ENCODE peak calls at places on chromosomes 6 and 20, in seven cellular contexts. One of them, this sample, is unnamed.

GRCh38 chr6:27553123-27553904 is 80.4 kb upstream of the ZNF184 start:
- DNase-seq in NAMALWA: peak; percentile 90
- DNase-seq in AG09319: no peak
- DNase-seq in HTR-8/SVneo: peak; percentile 59
- DNase-seq in SK-N-SH: no peak
- DNase-seq in epithelial cell of esophagus: peak; percentile 70
- DNase-seq in AG04450: no peak
- DNase-seq in this sample: no peak

GRCh38 chr20:5482791-5483190 is 166.0 kb upstream of the PROKR2 start:
- DNase-seq in NAMALWA: no peak
- DNase-seq in SK-N-SH: no peak
- DNase-seq in AG09319: no peak
- DNase-seq in HTR-8/SVneo: no peak
- DNase-seq in epithelial cell of esophagus: no peak
- DNase-seq in AG04450: no peak
- DNase-seq in this sample: no peak

GRCh38 chr6:109441069-109441816 is 719 bp downstream of the SMPD2 start:
- DNase-seq in NAMALWA: peak; percentile 67
- DNase-seq in HTR-8/SVneo: peak; percentile 54
- DNase-seq in AG09319: no peak
- DNase-seq in epithelial cell of esophagus: peak; percentile 67
- DNase-seq in AG04450: no peak
- DNase-seq in SK-N-SH: peak; percentile 69
- DNase-seq in this sample: peak; percentile 73

GRCh38 chr6:45966340-45966739 is 49.3 kb downstream of the CLIC5 start:
- DNase-seq in AG09319: no peak
- DNase-seq in SK-N-SH: no peak
- DNase-seq in epithelial cell of esophagus: no peak
- DNase-seq in HTR-8/SVneo: no peak
- DNase-seq in NAMALWA: no peak
- DNase-seq in AG04450: no peak
- DNase-seq in this sample: no peak

GRCh38 chr20:50163570-50164317 is 10.2 kb upstream of the PEDS1 start:
- DNase-seq in SK-N-SH: no peak
- DNase-seq in epithelial cell of esophagus: peak; percentile 59
- DNase-seq in AG04450: no peak
- DNase-seq in NAMALWA: no peak
- DNase-seq in AG09319: peak; percentile 45
- DNase-seq in HTR-8/SVneo: no peak
- DNase-seq in this sample: no peak

GRCh38 chr6:33437666-33438065 is 16.7 kb upstream of the ZBTB9 start:
- DNase-seq in epithelial cell of esophagus: no peak
- DNase-seq in HTR-8/SVneo: no peak
- DNase-seq in SK-N-SH: peak; percentile 16
- DNase-seq in AG09319: no peak
- DNase-seq in AG04450: no peak
- DNase-seq in NAMALWA: no peak
- DNase-seq in this sample: no peak

GRCh38 chr20:14996883-14997672 is 659.7 kb upstream of the FLRT3 start:
- DNase-seq in SK-N-SH: no peak
- DNase-seq in NAMALWA: no peak
- DNase-seq in AG04450: no peak
- DNase-seq in AG09319: no peak
- DNase-seq in HTR-8/SVneo: no peak
- DNase-seq in epithelial cell of esophagus: peak; percentile 65
- DNase-seq in this sample: no peak

GRCh38 chr6:63805808-63806572 is 170.4 kb downstream of the PHF3 start:
- DNase-seq in AG09319: peak; percentile 52
- DNase-seq in HTR-8/SVneo: peak; percentile 30
- DNase-seq in AG04450: peak; percentile 78
- DNase-seq in NAMALWA: no peak
- DNase-seq in SK-N-SH: peak; percentile 4
- DNase-seq in epithelial cell of esophagus: peak; percentile 94
- DNase-seq in this sample: peak; percentile 62

GRCh38 chr6:42748241-42748898 is 2.5 kb upstream of the TBCC start:
- DNase-seq in epithelial cell of esophagus: no peak
- DNase-seq in AG09319: no peak
- DNase-seq in NAMALWA: no peak
- DNase-seq in SK-N-SH: no peak
- DNase-seq in HTR-8/SVneo: no peak
- DNase-seq in AG04450: no peak
- DNase-seq in this sample: no peak

GRCh38 chr6:88985901-88986300 is 22.5 kb upstream of the RNGTT start:
- DNase-seq in AG09319: no peak
- DNase-seq in NAMALWA: no peak
- DNase-seq in HTR-8/SVneo: no peak
- DNase-seq in SK-N-SH: no peak
- DNase-seq in AG04450: no peak
- DNase-seq in epithelial cell of esophagus: peak; percentile 24
- DNase-seq in this sample: no peak

GRCh38 chr6:151254451-151255081 is 14.8 kb downstream of the AKAP12 start:
- DNase-seq in NAMALWA: peak; percentile 6
- DNase-seq in AG09319: no peak
- DNase-seq in AG04450: no peak
- DNase-seq in SK-N-SH: no peak
- DNase-seq in epithelial cell of esophagus: peak; percentile 10
- DNase-seq in HTR-8/SVneo: peak; percentile 67
- DNase-seq in this sample: no peak

GRCh38 chr6:31521835-31522234 is 6.9 kb upstream of the MCCD1 start:
- DNase-seq in epithelial cell of esophagus: no peak
- DNase-seq in AG09319: no peak
- DNase-seq in NAMALWA: no peak
- DNase-seq in SK-N-SH: no peak
- DNase-seq in HTR-8/SVneo: no peak
- DNase-seq in AG04450: no peak
- DNase-seq in this sample: no peak

GRCh38 chr20:13546497-13547131 is 92.1 kb downstream of the TASP1 start:
- DNase-seq in HTR-8/SVneo: peak; percentile 41
- DNase-seq in AG04450: peak; percentile 30
- DNase-seq in epithelial cell of esophagus: peak; percentile 77
- DNase-seq in NAMALWA: peak; percentile 77
- DNase-seq in AG09319: peak; percentile 32
- DNase-seq in SK-N-SH: peak; percentile 33
- DNase-seq in this sample: peak; percentile 65

GRCh38 chr6:40413231-40413755 is 173.9 kb downstream of the LRFN2 start:
- DNase-seq in AG09319: no peak
- DNase-seq in AG04450: no peak
- DNase-seq in NAMALWA: no peak
- DNase-seq in SK-N-SH: no peak
- DNase-seq in epithelial cell of esophagus: no peak
- DNase-seq in HTR-8/SVneo: no peak
- DNase-seq in this sample: no peak

GRCh38 chr6:157792671-157793070 is 30.4 kb upstream of the SNX9 start:
- DNase-seq in SK-N-SH: no peak
- DNase-seq in epithelial cell of esophagus: no peak
- DNase-seq in AG09319: no peak
- DNase-seq in AG04450: no peak
- DNase-seq in NAMALWA: no peak
- DNase-seq in HTR-8/SVneo: no peak
- DNase-seq in this sample: no peak

GRCh38 chr6:170271771-170272314 is 19.0 kb downstream of the DLL1 start:
- DNase-seq in SK-N-SH: no peak
- DNase-seq in NAMALWA: no peak
- DNase-seq in epithelial cell of esophagus: no peak
- DNase-seq in AG09319: no peak
- DNase-seq in HTR-8/SVneo: no peak
- DNase-seq in AG04450: no peak
- DNase-seq in this sample: peak; percentile 75

GRCh38 chr6:167786859-167787675 is 39.6 kb upstream of the AFDN start:
- DNase-seq in AG04450: no peak
- DNase-seq in AG09319: no peak
- DNase-seq in HTR-8/SVneo: no peak
- DNase-seq in NAMALWA: no peak
- DNase-seq in SK-N-SH: no peak
- DNase-seq in epithelial cell of esophagus: no peak
- DNase-seq in this sample: no peak

GRCh38 chr6:55964136-55964535 is 88.7 kb upstream of the BMP5 start:
- DNase-seq in NAMALWA: no peak
- DNase-seq in SK-N-SH: no peak
- DNase-seq in AG09319: no peak
- DNase-seq in AG04450: no peak
- DNase-seq in epithelial cell of esophagus: no peak
- DNase-seq in HTR-8/SVneo: no peak
- DNase-seq in this sample: no peak

GRCh38 chr6:46175976-46176375 is 5.2 kb upstream of the ENPP5 start:
- DNase-seq in epithelial cell of esophagus: peak; percentile 27
- DNase-seq in AG09319: no peak
- DNase-seq in HTR-8/SVneo: no peak
- DNase-seq in SK-N-SH: no peak
- DNase-seq in AG04450: no peak
- DNase-seq in NAMALWA: peak; percentile 8
- DNase-seq in this sample: no peak

GRCh38 chr20:24708411-24709295 is 239.2 kb downstream of the SYNDIG1 start:
- DNase-seq in AG04450: no peak
- DNase-seq in epithelial cell of esophagus: no peak
- DNase-seq in SK-N-SH: no peak
- DNase-seq in NAMALWA: no peak
- DNase-seq in HTR-8/SVneo: no peak
- DNase-seq in AG09319: no peak
- DNase-seq in this sample: no peak

GRCh38 chr6:7107578-7108195 is at the start of gene RREB1:
- DNase-seq in epithelial cell of esophagus: peak; percentile 55
- DNase-seq in AG04450: no peak
- DNase-seq in NAMALWA: peak; percentile 78
- DNase-seq in SK-N-SH: peak; percentile 75
- DNase-seq in AG09319: no peak
- DNase-seq in HTR-8/SVneo: peak; percentile 87
- DNase-seq in this sample: peak; percentile 74

GRCh38 chr6:52672422-52673025 is 1.6 kb downstream of the TMEM14A start:
- DNase-seq in epithelial cell of esophagus: peak; percentile 84
- DNase-seq in NAMALWA: no peak
- DNase-seq in AG04450: no peak
- DNase-seq in SK-N-SH: no peak
- DNase-seq in AG09319: no peak
- DNase-seq in HTR-8/SVneo: peak; percentile 17
- DNase-seq in this sample: no peak

GRCh38 chr20:1119524-1119923 is 1.1 kb downstream of the PSMF1 start:
- DNase-seq in SK-N-SH: no peak
- DNase-seq in epithelial cell of esophagus: no peak
- DNase-seq in HTR-8/SVneo: no peak
- DNase-seq in AG09319: no peak
- DNase-seq in AG04450: no peak
- DNase-seq in NAMALWA: no peak
- DNase-seq in this sample: no peak

GRCh38 chr6:44172759-44173500 is 14.3 kb downstream of the CAPN11 start:
- DNase-seq in AG09319: peak; percentile 42
- DNase-seq in HTR-8/SVneo: peak; percentile 94
- DNase-seq in AG04450: peak; percentile 27
- DNase-seq in epithelial cell of esophagus: peak; percentile 77
- DNase-seq in SK-N-SH: peak; percentile 88
- DNase-seq in NAMALWA: peak; percentile 86
- DNase-seq in this sample: peak; percentile 83

GRCh38 chr6:16102208-16102607 is 26.7 kb upstream of the MYLIP start:
- DNase-seq in HTR-8/SVneo: no peak
- DNase-seq in SK-N-SH: no peak
- DNase-seq in epithelial cell of esophagus: no peak
- DNase-seq in NAMALWA: no peak
- DNase-seq in AG09319: no peak
- DNase-seq in AG04450: no peak
- DNase-seq in this sample: no peak

GRCh38 chr20:63217706-63218105 is 1.8 kb upstream of the YTHDF1 start:
- DNase-seq in epithelial cell of esophagus: peak; percentile 22
- DNase-seq in AG04450: no peak
- DNase-seq in HTR-8/SVneo: no peak
- DNase-seq in SK-N-SH: no peak
- DNase-seq in AG09319: no peak
- DNase-seq in NAMALWA: no peak
- DNase-seq in this sample: no peak

GRCh38 chr6:105191351-105191750 is 11.5 kb upstream of the POPDC3 start:
- DNase-seq in SK-N-SH: no peak
- DNase-seq in AG04450: no peak
- DNase-seq in HTR-8/SVneo: no peak
- DNase-seq in AG09319: no peak
- DNase-seq in NAMALWA: no peak
- DNase-seq in epithelial cell of esophagus: peak; percentile 61
- DNase-seq in this sample: no peak

GRCh38 chr6:26350858-26351543 is 14.0 kb upstream of the BTN3A2 start:
- DNase-seq in HTR-8/SVneo: no peak
- DNase-seq in epithelial cell of esophagus: no peak
- DNase-seq in AG04450: no peak
- DNase-seq in NAMALWA: no peak
- DNase-seq in SK-N-SH: no peak
- DNase-seq in AG09319: no peak
- DNase-seq in this sample: no peak

GRCh38 chr6:128508588-128509296 is 11.7 kb downstream of the PTPRK start:
- DNase-seq in AG09319: no peak
- DNase-seq in NAMALWA: no peak
- DNase-seq in epithelial cell of esophagus: peak; percentile 96
- DNase-seq in SK-N-SH: no peak
- DNase-seq in AG04450: no peak
- DNase-seq in HTR-8/SVneo: peak; percentile 64
- DNase-seq in this sample: no peak

GRCh38 chr6:164531745-164532144 is 777.7 kb downstream of the C6orf118 start:
- DNase-seq in AG04450: no peak
- DNase-seq in HTR-8/SVneo: no peak
- DNase-seq in SK-N-SH: no peak
- DNase-seq in AG09319: no peak
- DNase-seq in NAMALWA: no peak
- DNase-seq in epithelial cell of esophagus: no peak
- DNase-seq in this sample: no peak

GRCh38 chr6:17971128-17972073 is 16.0 kb downstream of the KIF13A start:
- DNase-seq in AG09319: no peak
- DNase-seq in epithelial cell of esophagus: peak; percentile 71
- DNase-seq in SK-N-SH: no peak
- DNase-seq in NAMALWA: no peak
- DNase-seq in HTR-8/SVneo: no peak
- DNase-seq in AG04450: no peak
- DNase-seq in this sample: no peak

GRCh38 chr6:56387621-56388413 is 140.4 kb upstream of the COL21A1 start:
- DNase-seq in epithelial cell of esophagus: peak; percentile 30
- DNase-seq in HTR-8/SVneo: no peak
- DNase-seq in NAMALWA: no peak
- DNase-seq in AG09319: no peak
- DNase-seq in AG04450: no peak
- DNase-seq in SK-N-SH: no peak
- DNase-seq in this sample: no peak

GRCh38 chr20:10356628-10357027 is 77.4 kb downstream of the MKKS start:
- DNase-seq in AG09319: no peak
- DNase-seq in NAMALWA: no peak
- DNase-seq in epithelial cell of esophagus: no peak
- DNase-seq in HTR-8/SVneo: no peak
- DNase-seq in SK-N-SH: no peak
- DNase-seq in AG04450: no peak
- DNase-seq in this sample: no peak

GRCh38 chr6:47587503-47587902 is 109.9 kb downstream of the CD2AP start:
- DNase-seq in NAMALWA: no peak
- DNase-seq in HTR-8/SVneo: no peak
- DNase-seq in AG09319: no peak
- DNase-seq in epithelial cell of esophagus: no peak
- DNase-seq in AG04450: peak; percentile 1
- DNase-seq in SK-N-SH: no peak
- DNase-seq in this sample: no peak

GRCh38 chr6:127879685-127880084 is 21.2 kb downstream of the THEMIS start:
- DNase-seq in SK-N-SH: no peak
- DNase-seq in epithelial cell of esophagus: no peak
- DNase-seq in AG04450: no peak
- DNase-seq in HTR-8/SVneo: no peak
- DNase-seq in AG09319: no peak
- DNase-seq in NAMALWA: no peak
- DNase-seq in this sample: no peak

GRCh38 chr20:18188446-18188845 is 50.8 kb downstream of the KAT14 start:
- DNase-seq in HTR-8/SVneo: no peak
- DNase-seq in AG04450: no peak
- DNase-seq in epithelial cell of esophagus: no peak
- DNase-seq in NAMALWA: no peak
- DNase-seq in SK-N-SH: no peak
- DNase-seq in AG09319: no peak
- DNase-seq in this sample: no peak

This sample was measured in KBM-7.